ENCODE peak calls at places on chromosomes 11 and 22, in seven cellular contexts. L is neuronal stem cell, C is mesendoderm, S is IMR-90, D is mesenchymal stem cell, Y is H1, A is trophoblast cell. Z is an unnamed sample. For H3K27me3, the result is how much of the 10 kb centered on the place peaks cover.

GRCh38 chr11:2348986-2349385 is 28.1 kb upstream of the CD81 start:
- DNase-seq in L (no peak), C (no peak), S (peak), D (peak), Y (no peak), A (no peak), Z (no peak)

GRCh38 chr22:38353142-38353629 is 36.0 kb upstream of the CSNK1E start:
- DNase-seq in L (peak), C (peak), S (peak), D (peak), Y (peak), A (peak), Z (peak)

GRCh38 chr11:85886089-85887056 is 31.2 kb downstream of the CCDC83 start:
- DNase-seq in L (no peak), C (no peak), S (peak), D (no peak), Y (no peak), A (peak), Z (no peak)

GRCh38 chr11:85826096-85826855 is 15.3 kb upstream of the SYTL2 start:
- DNase-seq in L (no peak), C (peak), S (peak), D (peak), Y (no peak), A (peak), Z (peak)

GRCh38 chr11:118012083-118012669 is 26.0 kb downstream of the IL10RA start:
- DNase-seq in L (no peak), C (no peak), S (peak), D (peak), Y (peak), A (peak), Z (no peak)

GRCh38 chr11:108803781-108804180 is 138.9 kb downstream of the DDX10 start:
- DNase-seq in L (no peak), C (no peak), S (peak), D (no peak), Y (no peak), A (no peak), Z (no peak)

GRCh38 chr22:30857103-30857502 is 111.5 kb downstream of the MORC2 start:
- DNase-seq in L (no peak), C (no peak), S (no peak), D (no peak), Y (no peak), A (no peak), Z (no peak)

GRCh38 chr11:69953356-69953755 is 124.8 kb upstream of the ANO1 start:
- DNase-seq in L (no peak), C (no peak), S (no peak), D (no peak), Y (no peak), A (no peak), Z (no peak)

GRCh38 chr11:2898366-2899079 is 12.9 kb upstream of the CDKN1C start:
- DNase-seq in L (no peak), C (peak), S (peak), D (peak), Y (no peak), A (peak), Z (no peak)

GRCh38 chr11:91078221-91078620 is 855.4 kb upstream of the CHORDC1 start:
- DNase-seq in L (no peak), C (no peak), S (no peak), D (no peak), Y (no peak), A (no peak), Z (no peak)

GRCh38 chr11:73323464-73323863 is 15.4 kb downstream of the ARHGEF17 start:
- DNase-seq in L (no peak), C (peak), S (peak), D (peak), Y (peak), A (peak), Z (peak)

GRCh38 chr11:95248666-95249467 is 17.9 kb upstream of the SESN3 start:
- DNase-seq in L (no peak), C (peak), S (no peak), D (no peak), Y (no peak), A (no peak), Z (peak)

GRCh38 chr22:41900652-41901312 is 14.1 kb downstream of the SHISA8 start:
- DNase-seq in L (no peak), C (no peak), S (no peak), D (no peak), Y (no peak), A (no peak), Z (no peak)

GRCh38 chr11:63557548-63557947 is 5.6 kb downstream of the PLAAT2 start:
- DNase-seq in L (no peak), C (no peak), S (no peak), D (no peak), Y (no peak), A (no peak), Z (peak)

GRCh38 chr11:9953994-9954626 is 290.2 kb downstream of the SWAP70 start:
- DNase-seq in L (no peak), C (no peak), S (peak), D (peak), Y (no peak), A (no peak), Z (no peak)

GRCh38 chr11:39817248-39817647 is 1642.2 kb downstream of the LRRC4C start:
- DNase-seq in L (no peak), C (peak), S (no peak), D (no peak), Y (no peak), A (no peak), Z (no peak)

GRCh38 chr22:28594784-28595324 is 84.8 kb downstream of the TTC28 start:
- DNase-seq in L (peak), C (peak), S (peak), D (peak), Y (no peak), A (peak), Z (no peak)

GRCh38 chr22:48422900-48423480 is 1404.7 kb downstream of the BRD1 start:
- DNase-seq in L (no peak), C (no peak), S (no peak), D (no peak), Y (no peak), A (no peak), Z (no peak)

GRCh38 chr11:76578655-76579046 is 91.9 kb downstream of the LRRC32 start:
- DNase-seq in L (no peak), C (peak), S (no peak), D (peak), Y (no peak), A (peak), Z (peak)

GRCh38 chr11:20088368-20089260 is 71.7 kb downstream of the DBX1 start:
- DNase-seq in L (no peak), C (no peak), S (peak), D (no peak), Y (no peak), A (no peak), Z (no peak)

GRCh38 chr11:61560751-61561150 is 20.1 kb downstream of the SYT7 start:
- DNase-seq in L (no peak), C (no peak), S (no peak), D (no peak), Y (no peak), A (no peak), Z (no peak)

GRCh38 chr11:115132829-115133228 is 371.4 kb downstream of the CADM1 start:
- DNase-seq in L (no peak), C (peak), S (no peak), D (no peak), Y (no peak), A (no peak), Z (peak)

GRCh38 chr11:31806944-31807790 is 4.0 kb downstream of the PAX6 start:
- DNase-seq in L (no peak), C (peak), S (no peak), D (no peak), Y (peak), A (no peak), Z (no peak)

GRCh38 chr11:61814242-61814957 is 2.4 kb downstream of the FADS1 start:
- DNase-seq in L (no peak), C (peak), S (no peak), D (no peak), Y (no peak), A (peak), Z (peak)

GRCh38 chr11:134469627-134470026 is 57.6 kb upstream of the B3GAT1 start:
- DNase-seq in L (no peak), C (peak), S (no peak), D (no peak), Y (no peak), A (peak), Z (no peak)

GRCh38 chr22:25661067-25661466 is 80.9 kb upstream of the MYO18B start:
- DNase-seq in L (no peak), C (no peak), S (no peak), D (no peak), Y (no peak), A (no peak), Z (no peak)

GRCh38 chr11:88175707-88176066 is 444 bp upstream of the RAB38 start:
- DNase-seq in L (no peak), C (peak), S (peak), D (no peak), Y (no peak), A (no peak), Z (no peak)

GRCh38 chr11:127042445-127042844 is 41.9 kb upstream of the KIRREL3 start:
- DNase-seq in L (no peak), C (no peak), S (peak), D (no peak), Y (no peak), A (peak), Z (no peak)

GRCh38 chr11:100709233-100709999 is 22.3 kb downstream of the ARHGAP42 start:
- DNase-seq in L (no peak), C (no peak), S (peak), D (peak), Y (no peak), A (no peak), Z (no peak)

GRCh38 chr11:19777032-19777341 is 64.3 kb downstream of the NAV2 start:
- DNase-seq in L (no peak), C (no peak), S (no peak), D (no peak), Y (peak), A (no peak), Z (peak)

GRCh38 chr11:8610532-8611116 is 16.6 kb upstream of the STK33 start:
- DNase-seq in L (no peak), C (peak), S (no peak), D (no peak), Y (no peak), A (no peak), Z (peak)

GRCh38 chr22:50046019-50046415 is 12.1 kb downstream of the TTLL8 start:
- DNase-seq in L (no peak), C (no peak), S (no peak), D (no peak), Y (peak), A (no peak), Z (no peak)

GRCh38 chr11:69244286-69244685 is 49.7 kb upstream of the MYEOV start:
- DNase-seq in L (no peak), C (no peak), S (no peak), D (no peak), Y (no peak), A (no peak), Z (peak)

GRCh38 chr11:8671651-8672062 is 10.8 kb downstream of the TRIM66 start:
- DNase-seq in L (no peak), C (peak), S (peak), D (no peak), Y (no peak), A (no peak), Z (peak)

GRCh38 chr11:33867996-33868645 is 23.8 kb downstream of the LMO2 start:
- DNase-seq in L (no peak), C (no peak), S (no peak), D (no peak), Y (no peak), A (no peak), Z (no peak)

DNA sequence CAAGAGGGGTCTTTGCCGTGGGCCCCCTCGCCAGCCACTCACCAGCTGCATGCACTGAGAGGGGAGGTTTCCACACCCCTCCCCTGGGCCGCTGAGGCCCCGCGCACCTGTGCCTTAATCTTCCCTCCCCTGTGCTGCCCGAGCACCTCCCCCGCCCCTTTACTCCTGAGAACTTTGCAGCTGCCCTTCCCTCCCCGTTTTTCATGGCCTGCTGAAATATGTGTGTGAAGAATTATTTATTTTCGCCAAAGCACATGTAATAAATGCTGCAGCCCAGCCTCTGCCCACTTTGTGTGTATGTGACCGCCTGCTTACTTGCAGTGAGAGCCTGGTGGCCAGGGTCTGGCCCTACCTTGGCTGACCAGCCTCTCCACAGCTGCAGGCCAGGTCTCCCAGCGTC is 2.8 kb upstream of the CRACR2B start:
- DNase-seq in L (no peak), C (no peak), S (no peak), D (no peak), Y (no peak), A (no peak), Z (no peak)
- H3K18ac ChIP-seq in L (no peak), C (no peak), S (no peak), D (no peak), Y (no peak), A (no peak), Z (no peak)

GRCh38 chr11:120231963-120232362 is 8.0 kb upstream of the POU2F3 start:
- DNase-seq in L (no peak), C (no peak), S (no peak), D (no peak), Y (no peak), A (no peak), Z (no peak)

GRCh38 chr11:120228794-120229384 is 11.1 kb upstream of the POU2F3 start:
- DNase-seq in L (no peak), C (no peak), S (no peak), D (no peak), Y (no peak), A (no peak), Z (peak)

GRCh38 chr11:120233207-120233803 is 6.6 kb upstream of the POU2F3 start:
- DNase-seq in L (no peak), C (no peak), S (no peak), D (no peak), Y (no peak), A (no peak), Z (no peak)

GRCh38 chr11:120229451-120230424 is 10.2 kb upstream of the POU2F3 start:
- DNase-seq in L (no peak), C (peak), S (peak), D (peak), Y (no peak), A (peak), Z (no peak)

GRCh38 chr11:120230433-120231071 is 9.4 kb upstream of the POU2F3 start:
- DNase-seq in L (no peak), C (no peak), S (no peak), D (no peak), Y (no peak), A (no peak), Z (no peak)
- H2BK5ac ChIP-seq in L (no peak), C (no peak), S (no peak), D (no peak), Y (no peak), A (no peak), Z (no peak)

GRCh38 chr22:23234409-23235161 is 54.3 kb downstream of the BCR start:
- DNase-seq in L (no peak), C (no peak), S (no peak), D (no peak), Y (no peak), A (no peak), Z (no peak)
- H3K27me3 ChIP-seq in L (under half), C (under half), S (under half), D (under half), Y (under half), A (under half), Z (under half)

GRCh38 chr11:110336054-110336453 is 39.6 kb upstream of the RDX start:
- DNase-seq in L (no peak), C (no peak), S (no peak), D (no peak), Y (no peak), A (peak), Z (no peak)

GRCh38 chr11:110335358-110335757 is 38.9 kb upstream of the RDX start:
- DNase-seq in L (no peak), C (no peak), S (no peak), D (no peak), Y (no peak), A (no peak), Z (no peak)

GRCh38 chr11:110329441-110329840 is 33.0 kb upstream of the RDX start:
- DNase-seq in L (no peak), C (peak), S (no peak), D (no peak), Y (no peak), A (no peak), Z (no peak)

GRCh38 chr11:110327508-110327907 is 31.1 kb upstream of the RDX start:
- DNase-seq in L (no peak), C (no peak), S (no peak), D (no peak), Y (no peak), A (no peak), Z (no peak)

GRCh38 chr11:110331626-110332025 is 35.2 kb upstream of the RDX start:
- DNase-seq in L (no peak), C (no peak), S (no peak), D (no peak), Y (no peak), A (no peak), Z (no peak)
- H3K18ac ChIP-seq in L (no peak), C (no peak), S (no peak), D (no peak), Y (no peak), A (no peak), Z (no peak)

GRCh38 chr11:92083123-92083522 is 141.5 kb upstream of the FAT3 start:
- DNase-seq in L (no peak), C (no peak), S (no peak), D (no peak), Y (no peak), A (no peak), Z (no peak)

GRCh38 chr11:92082652-92083051 is 142.0 kb upstream of the FAT3 start:
- DNase-seq in L (no peak), C (no peak), S (no peak), D (no peak), Y (no peak), A (no peak), Z (no peak)

DNA sequence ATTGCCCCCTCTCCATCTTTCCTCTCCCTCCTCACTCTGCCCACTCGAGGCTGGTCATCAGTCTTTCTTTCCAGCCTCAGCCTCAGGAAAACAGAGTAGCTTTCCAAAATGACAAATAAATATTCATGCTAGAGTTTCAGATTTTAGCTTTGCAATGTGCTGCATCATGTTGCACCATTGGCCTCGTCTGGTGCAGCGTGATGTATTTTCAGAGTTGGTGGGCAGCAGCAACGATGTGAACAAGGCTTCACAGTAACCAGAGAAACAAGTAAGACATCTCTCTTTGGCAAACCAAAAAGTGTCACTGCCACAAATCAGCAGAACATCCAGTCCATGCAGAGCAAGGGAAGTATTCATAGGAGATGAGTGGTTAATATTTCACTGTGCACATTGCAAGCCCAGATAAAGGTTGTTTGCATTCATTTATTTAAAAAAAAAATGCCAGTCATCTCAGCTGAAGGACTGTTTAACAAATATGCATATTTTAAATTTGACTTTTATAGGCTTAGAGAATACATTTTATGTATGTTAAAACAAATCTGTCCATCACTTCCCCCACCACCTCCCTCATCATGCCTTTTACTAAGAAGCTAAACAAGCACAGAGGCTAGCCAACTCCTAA is 136.6 kb upstream of the FAT3 start:
- DNase-seq in L (no peak), C (no peak), S (no peak), D (no peak), Y (no peak), A (no peak), Z (no peak)
- H2BK5ac ChIP-seq in L (no peak), C (no peak), S (no peak), D (no peak), Y (no peak), A (no peak), Z (no peak)

DNA sequence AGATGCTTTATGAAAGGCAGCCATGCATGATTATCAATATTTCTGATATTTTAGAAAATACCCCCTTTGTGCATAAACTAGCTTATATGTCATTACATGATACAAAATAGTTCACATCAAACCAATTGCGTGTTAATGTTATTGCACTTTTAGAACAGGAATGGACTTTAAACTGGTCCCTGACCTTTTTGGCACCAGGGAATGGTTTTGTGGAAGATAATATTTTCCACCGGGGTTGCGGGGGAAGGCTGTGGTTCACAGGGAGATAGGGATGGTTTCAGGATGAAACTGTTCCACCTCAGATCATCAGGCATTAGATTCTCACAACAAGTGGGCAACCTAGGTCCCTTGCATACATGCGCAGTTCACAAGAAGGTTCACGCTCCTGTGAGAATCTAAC is 16.5 kb upstream of the LGR4 start:
- DNase-seq in L (no peak), C (no peak), S (no peak), D (no peak), Y (no peak), A (no peak), Z (no peak)
- H3K27me3 ChIP-seq in L (under half), C (under half), S (under half), D (under half), Y (under half), A (under half), Z (under half)

GRCh38 chr11:121611242-121611641 is 158.5 kb upstream of the SORL1-AS1 start:
- DNase-seq in L (no peak), C (no peak), S (no peak), D (no peak), Y (no peak), A (no peak), Z (no peak)

GRCh38 chr11:121613724-121614123 is 161.0 kb upstream of the SORL1-AS1 start:
- DNase-seq in L (no peak), C (no peak), S (peak), D (no peak), Y (no peak), A (no peak), Z (no peak)

GRCh38 chr11:121614661-121615240 is 162.0 kb upstream of the SORL1-AS1 start:
- DNase-seq in L (no peak), C (peak), S (no peak), D (no peak), Y (no peak), A (peak), Z (peak)

GRCh38 chr11:121610706-121611105 is 157.9 kb upstream of the SORL1-AS1 start:
- DNase-seq in L (no peak), C (no peak), S (no peak), D (no peak), Y (no peak), A (no peak), Z (no peak)

GRCh38 chr11:121615506-121615905 is 162.7 kb upstream of the SORL1-AS1 start:
- DNase-seq in L (no peak), C (no peak), S (peak), D (peak), Y (no peak), A (peak), Z (no peak)
- H3K18ac ChIP-seq in L (no peak), C (no peak), S (no peak), D (no peak), Y (no peak), A (no peak), Z (no peak)

GRCh38 chr11:121643530-121644512 is 191.1 kb upstream of the SORL1-AS1 start:
- DNase-seq in L (no peak), C (peak), S (no peak), D (no peak), Y (no peak), A (no peak), Z (peak)

GRCh38 chr11:121649798-121650197 is 197.0 kb upstream of the SORL1-AS1 start:
- DNase-seq in L (no peak), C (no peak), S (peak), D (peak), Y (no peak), A (no peak), Z (no peak)

GRCh38 chr11:121648306-121648705 is 195.5 kb upstream of the SORL1-AS1 start:
- DNase-seq in L (no peak), C (peak), S (no peak), D (no peak), Y (no peak), A (no peak), Z (no peak)

GRCh38 chr11:121650520-121651266 is 197.9 kb upstream of the SORL1-AS1 start:
- DNase-seq in L (no peak), C (no peak), S (no peak), D (no peak), Y (no peak), A (no peak), Z (no peak)

GRCh38 chr11:121645596-121645995 is 192.8 kb upstream of the SORL1-AS1 start:
- DNase-seq in L (no peak), C (no peak), S (peak), D (no peak), Y (no peak), A (no peak), Z (no peak)
- H2BK5ac ChIP-seq in L (no peak), C (no peak), S (peak), D (no peak), Y (no peak), A (no peak), Z (no peak)

Z was measured in H9.